ENCODE peak calls at places on chromosomes 3 and 15, in eight cellular contexts. One of them, this sample, is unnamed.

GRCh38 chr15:38688761-38689160 is 124.1 kb upstream of the RASGRP1 start:
- DNase-seq in hepatocyte: no peak
- DNase-seq in stimulated activated effector memory CD8-positive, alpha-beta T cell treated with anti-CD3 and anti-CD28 coated beads, Interleukin-12 subunit alpha, Interleukin-12 subunit beta, amount 100 ng/mL, for 72 hours: peak
- DNase-seq in Calu3: no peak
- DNase-seq in NCI-H2081 treated with DMSO at 0.1 percent for 48 hours: no peak
- DNase-seq in T-helper 22 cell: peak
- DNase-seq in foreskin fibroblast: no peak
- DNase-seq in NCI-H524 treated with DMSO at 0.1 percent for 48 hours: no peak
- DNase-seq in this sample: no peak

GRCh38 chr3:41148901-41149300 is 50.4 kb upstream of the CTNNB1 start:
- DNase-seq in T-helper 22 cell: no peak
- DNase-seq in Calu3: no peak
- DNase-seq in hepatocyte: no peak
- DNase-seq in NCI-H524 treated with DMSO at 0.1 percent for 48 hours: no peak
- DNase-seq in NCI-H2081 treated with DMSO at 0.1 percent for 48 hours: no peak
- DNase-seq in stimulated activated effector memory CD8-positive, alpha-beta T cell treated with anti-CD3 and anti-CD28 coated beads, Interleukin-12 subunit alpha, Interleukin-12 subunit beta, amount 100 ng/mL, for 72 hours: no peak
- DNase-seq in foreskin fibroblast: no peak
- DNase-seq in this sample: no peak

GRCh38 chr3:13880811-13881156 is 913 bp upstream of the WNT7A start:
- DNase-seq in T-helper 22 cell: no peak
- DNase-seq in hepatocyte: peak
- DNase-seq in NCI-H2081 treated with DMSO at 0.1 percent for 48 hours: no peak
- DNase-seq in stimulated activated effector memory CD8-positive, alpha-beta T cell treated with anti-CD3 and anti-CD28 coated beads, Interleukin-12 subunit alpha, Interleukin-12 subunit beta, amount 100 ng/mL, for 72 hours: no peak
- DNase-seq in foreskin fibroblast: no peak
- DNase-seq in Calu3: no peak
- DNase-seq in NCI-H524 treated with DMSO at 0.1 percent for 48 hours: no peak
- DNase-seq in this sample: peak

GRCh38 chr3:27312044-27312668 is 57.0 kb downstream of the NEK10 start:
- DNase-seq in NCI-H2081 treated with DMSO at 0.1 percent for 48 hours: no peak
- DNase-seq in T-helper 22 cell: no peak
- DNase-seq in NCI-H524 treated with DMSO at 0.1 percent for 48 hours: peak
- DNase-seq in hepatocyte: peak
- DNase-seq in Calu3: peak
- DNase-seq in foreskin fibroblast: peak
- DNase-seq in stimulated activated effector memory CD8-positive, alpha-beta T cell treated with anti-CD3 and anti-CD28 coated beads, Interleukin-12 subunit alpha, Interleukin-12 subunit beta, amount 100 ng/mL, for 72 hours: no peak
- DNase-seq in this sample: no peak

GRCh38 chr3:135310317-135310716 is 515.3 kb downstream of the EPHB1 start:
- DNase-seq in NCI-H524 treated with DMSO at 0.1 percent for 48 hours: no peak
- DNase-seq in T-helper 22 cell: no peak
- DNase-seq in foreskin fibroblast: no peak
- DNase-seq in hepatocyte: peak
- DNase-seq in NCI-H2081 treated with DMSO at 0.1 percent for 48 hours: no peak
- DNase-seq in Calu3: no peak
- DNase-seq in stimulated activated effector memory CD8-positive, alpha-beta T cell treated with anti-CD3 and anti-CD28 coated beads, Interleukin-12 subunit alpha, Interleukin-12 subunit beta, amount 100 ng/mL, for 72 hours: no peak
- DNase-seq in this sample: no peak

GRCh38 chr15:57485869-57486268 is 105.8 kb upstream of the MYZAP start:
- DNase-seq in NCI-H524 treated with DMSO at 0.1 percent for 48 hours: no peak
- DNase-seq in NCI-H2081 treated with DMSO at 0.1 percent for 48 hours: no peak
- DNase-seq in hepatocyte: peak
- DNase-seq in stimulated activated effector memory CD8-positive, alpha-beta T cell treated with anti-CD3 and anti-CD28 coated beads, Interleukin-12 subunit alpha, Interleukin-12 subunit beta, amount 100 ng/mL, for 72 hours: no peak
- DNase-seq in T-helper 22 cell: no peak
- DNase-seq in foreskin fibroblast: peak
- DNase-seq in Calu3: peak
- DNase-seq in this sample: no peak

GRCh38 chr3:128378631-128379347 is 87.9 kb downstream of the DNAJB8 start:
- DNase-seq in Calu3: no peak
- DNase-seq in T-helper 22 cell: no peak
- DNase-seq in hepatocyte: peak
- DNase-seq in foreskin fibroblast: peak
- DNase-seq in stimulated activated effector memory CD8-positive, alpha-beta T cell treated with anti-CD3 and anti-CD28 coated beads, Interleukin-12 subunit alpha, Interleukin-12 subunit beta, amount 100 ng/mL, for 72 hours: no peak
- DNase-seq in NCI-H2081 treated with DMSO at 0.1 percent for 48 hours: no peak
- DNase-seq in NCI-H524 treated with DMSO at 0.1 percent for 48 hours: no peak
- DNase-seq in this sample: peak

GRCh38 chr15:50450678-50451077 is 26.5 kb downstream of the USP8 start:
- DNase-seq in NCI-H524 treated with DMSO at 0.1 percent for 48 hours: no peak
- DNase-seq in stimulated activated effector memory CD8-positive, alpha-beta T cell treated with anti-CD3 and anti-CD28 coated beads, Interleukin-12 subunit alpha, Interleukin-12 subunit beta, amount 100 ng/mL, for 72 hours: no peak
- DNase-seq in NCI-H2081 treated with DMSO at 0.1 percent for 48 hours: no peak
- DNase-seq in hepatocyte: no peak
- DNase-seq in Calu3: no peak
- DNase-seq in T-helper 22 cell: no peak
- DNase-seq in foreskin fibroblast: no peak
- DNase-seq in this sample: no peak

GRCh38 chr3:57227930-57228733 is 603 bp downstream of the APPL1 start:
- DNase-seq in T-helper 22 cell: no peak
- DNase-seq in NCI-H524 treated with DMSO at 0.1 percent for 48 hours: no peak
- DNase-seq in NCI-H2081 treated with DMSO at 0.1 percent for 48 hours: no peak
- DNase-seq in Calu3: peak
- DNase-seq in foreskin fibroblast: peak
- DNase-seq in hepatocyte: peak
- DNase-seq in stimulated activated effector memory CD8-positive, alpha-beta T cell treated with anti-CD3 and anti-CD28 coated beads, Interleukin-12 subunit alpha, Interleukin-12 subunit beta, amount 100 ng/mL, for 72 hours: peak
- DNase-seq in this sample: peak

GRCh38 chr15:83733206-83733605 is 79.3 kb downstream of the ADAMTSL3 start:
- DNase-seq in hepatocyte: no peak
- DNase-seq in NCI-H524 treated with DMSO at 0.1 percent for 48 hours: no peak
- DNase-seq in NCI-H2081 treated with DMSO at 0.1 percent for 48 hours: no peak
- DNase-seq in foreskin fibroblast: peak
- DNase-seq in T-helper 22 cell: no peak
- DNase-seq in stimulated activated effector memory CD8-positive, alpha-beta T cell treated with anti-CD3 and anti-CD28 coated beads, Interleukin-12 subunit alpha, Interleukin-12 subunit beta, amount 100 ng/mL, for 72 hours: no peak
- DNase-seq in Calu3: peak
- DNase-seq in this sample: no peak

GRCh38 chr15:58517252-58517681 is 85.5 kb downstream of the LIPC start:
- DNase-seq in hepatocyte: no peak
- DNase-seq in T-helper 22 cell: no peak
- DNase-seq in NCI-H2081 treated with DMSO at 0.1 percent for 48 hours: no peak
- DNase-seq in stimulated activated effector memory CD8-positive, alpha-beta T cell treated with anti-CD3 and anti-CD28 coated beads, Interleukin-12 subunit alpha, Interleukin-12 subunit beta, amount 100 ng/mL, for 72 hours: no peak
- DNase-seq in foreskin fibroblast: no peak
- DNase-seq in NCI-H524 treated with DMSO at 0.1 percent for 48 hours: no peak
- DNase-seq in Calu3: no peak
- DNase-seq in this sample: no peak

GRCh38 chr3:183498634-183499033 is 56.9 kb downstream of the KLHL6 start:
- DNase-seq in NCI-H524 treated with DMSO at 0.1 percent for 48 hours: no peak
- DNase-seq in NCI-H2081 treated with DMSO at 0.1 percent for 48 hours: no peak
- DNase-seq in hepatocyte: no peak
- DNase-seq in stimulated activated effector memory CD8-positive, alpha-beta T cell treated with anti-CD3 and anti-CD28 coated beads, Interleukin-12 subunit alpha, Interleukin-12 subunit beta, amount 100 ng/mL, for 72 hours: no peak
- DNase-seq in T-helper 22 cell: no peak
- DNase-seq in Calu3: no peak
- DNase-seq in foreskin fibroblast: no peak
- DNase-seq in this sample: no peak

GRCh38 chr3:14857506-14857905 is 38.7 kb downstream of the FGD5 start:
- DNase-seq in stimulated activated effector memory CD8-positive, alpha-beta T cell treated with anti-CD3 and anti-CD28 coated beads, Interleukin-12 subunit alpha, Interleukin-12 subunit beta, amount 100 ng/mL, for 72 hours: no peak
- DNase-seq in hepatocyte: no peak
- DNase-seq in Calu3: no peak
- DNase-seq in T-helper 22 cell: no peak
- DNase-seq in NCI-H524 treated with DMSO at 0.1 percent for 48 hours: no peak
- DNase-seq in NCI-H2081 treated with DMSO at 0.1 percent for 48 hours: no peak
- DNase-seq in foreskin fibroblast: no peak
- DNase-seq in this sample: no peak

GRCh38 chr15:57334257-57334656 is 42.0 kb upstream of the CGNL1 start:
- DNase-seq in hepatocyte: peak
- DNase-seq in Calu3: peak
- DNase-seq in NCI-H2081 treated with DMSO at 0.1 percent for 48 hours: no peak
- DNase-seq in NCI-H524 treated with DMSO at 0.1 percent for 48 hours: no peak
- DNase-seq in T-helper 22 cell: no peak
- DNase-seq in foreskin fibroblast: peak
- DNase-seq in stimulated activated effector memory CD8-positive, alpha-beta T cell treated with anti-CD3 and anti-CD28 coated beads, Interleukin-12 subunit alpha, Interleukin-12 subunit beta, amount 100 ng/mL, for 72 hours: no peak
- DNase-seq in this sample: no peak

GRCh38 chr3:120348065-120348980 is 831 bp downstream of the LRRC58 start:
- DNase-seq in Calu3: no peak
- DNase-seq in NCI-H524 treated with DMSO at 0.1 percent for 48 hours: peak
- DNase-seq in foreskin fibroblast: peak
- DNase-seq in NCI-H2081 treated with DMSO at 0.1 percent for 48 hours: no peak
- DNase-seq in stimulated activated effector memory CD8-positive, alpha-beta T cell treated with anti-CD3 and anti-CD28 coated beads, Interleukin-12 subunit alpha, Interleukin-12 subunit beta, amount 100 ng/mL, for 72 hours: no peak
- DNase-seq in T-helper 22 cell: no peak
- DNase-seq in hepatocyte: peak
- DNase-seq in this sample: no peak

GRCh38 chr15:67914537-67915373 is 74.9 kb upstream of the RNU6-1 start:
- DNase-seq in T-helper 22 cell: no peak
- DNase-seq in stimulated activated effector memory CD8-positive, alpha-beta T cell treated with anti-CD3 and anti-CD28 coated beads, Interleukin-12 subunit alpha, Interleukin-12 subunit beta, amount 100 ng/mL, for 72 hours: no peak
- DNase-seq in NCI-H524 treated with DMSO at 0.1 percent for 48 hours: no peak
- DNase-seq in NCI-H2081 treated with DMSO at 0.1 percent for 48 hours: no peak
- DNase-seq in foreskin fibroblast: peak
- DNase-seq in hepatocyte: peak
- DNase-seq in Calu3: peak
- DNase-seq in this sample: peak

GRCh38 chr3:12440927-12441326 is 43.4 kb upstream of the TSEN2 start:
- DNase-seq in Calu3: no peak
- DNase-seq in T-helper 22 cell: no peak
- DNase-seq in NCI-H2081 treated with DMSO at 0.1 percent for 48 hours: no peak
- DNase-seq in hepatocyte: peak
- DNase-seq in foreskin fibroblast: peak
- DNase-seq in stimulated activated effector memory CD8-positive, alpha-beta T cell treated with anti-CD3 and anti-CD28 coated beads, Interleukin-12 subunit alpha, Interleukin-12 subunit beta, amount 100 ng/mL, for 72 hours: no peak
- DNase-seq in NCI-H524 treated with DMSO at 0.1 percent for 48 hours: no peak
- DNase-seq in this sample: peak

GRCh38 chr3:141482250-141482937 is 4.4 kb upstream of the RASA2 start:
- DNase-seq in NCI-H2081 treated with DMSO at 0.1 percent for 48 hours: no peak
- DNase-seq in Calu3: peak
- DNase-seq in hepatocyte: no peak
- DNase-seq in T-helper 22 cell: no peak
- DNase-seq in NCI-H524 treated with DMSO at 0.1 percent for 48 hours: no peak
- DNase-seq in foreskin fibroblast: peak
- DNase-seq in stimulated activated effector memory CD8-positive, alpha-beta T cell treated with anti-CD3 and anti-CD28 coated beads, Interleukin-12 subunit alpha, Interleukin-12 subunit beta, amount 100 ng/mL, for 72 hours: no peak
- DNase-seq in this sample: no peak

GRCh38 chr3:78913711-78914110 is 854.1 kb downstream of the ROBO1 start:
- DNase-seq in Calu3: no peak
- DNase-seq in NCI-H524 treated with DMSO at 0.1 percent for 48 hours: peak
- DNase-seq in foreskin fibroblast: no peak
- DNase-seq in T-helper 22 cell: no peak
- DNase-seq in stimulated activated effector memory CD8-positive, alpha-beta T cell treated with anti-CD3 and anti-CD28 coated beads, Interleukin-12 subunit alpha, Interleukin-12 subunit beta, amount 100 ng/mL, for 72 hours: no peak
- DNase-seq in hepatocyte: no peak
- DNase-seq in NCI-H2081 treated with DMSO at 0.1 percent for 48 hours: no peak
- DNase-seq in this sample: no peak

GRCh38 chr15:76336254-76337046 is at the start of gene ISL2:
- DNase-seq in T-helper 22 cell: peak
- DNase-seq in Calu3: peak
- DNase-seq in hepatocyte: peak
- DNase-seq in NCI-H524 treated with DMSO at 0.1 percent for 48 hours: peak
- DNase-seq in stimulated activated effector memory CD8-positive, alpha-beta T cell treated with anti-CD3 and anti-CD28 coated beads, Interleukin-12 subunit alpha, Interleukin-12 subunit beta, amount 100 ng/mL, for 72 hours: peak
- DNase-seq in NCI-H2081 treated with DMSO at 0.1 percent for 48 hours: peak
- DNase-seq in foreskin fibroblast: peak
- DNase-seq in this sample: peak

GRCh38 chr3:62238003-62238402 is 135.3 kb downstream of the FEZF2 start:
- DNase-seq in stimulated activated effector memory CD8-positive, alpha-beta T cell treated with anti-CD3 and anti-CD28 coated beads, Interleukin-12 subunit alpha, Interleukin-12 subunit beta, amount 100 ng/mL, for 72 hours: no peak
- DNase-seq in NCI-H524 treated with DMSO at 0.1 percent for 48 hours: no peak
- DNase-seq in NCI-H2081 treated with DMSO at 0.1 percent for 48 hours: no peak
- DNase-seq in foreskin fibroblast: no peak
- DNase-seq in Calu3: no peak
- DNase-seq in hepatocyte: no peak
- DNase-seq in T-helper 22 cell: no peak
- DNase-seq in this sample: no peak

GRCh38 chr3:100157617-100158016 is 43.3 kb upstream of the FILIP1L start:
- DNase-seq in NCI-H2081 treated with DMSO at 0.1 percent for 48 hours: no peak
- DNase-seq in foreskin fibroblast: no peak
- DNase-seq in T-helper 22 cell: no peak
- DNase-seq in Calu3: no peak
- DNase-seq in stimulated activated effector memory CD8-positive, alpha-beta T cell treated with anti-CD3 and anti-CD28 coated beads, Interleukin-12 subunit alpha, Interleukin-12 subunit beta, amount 100 ng/mL, for 72 hours: no peak
- DNase-seq in hepatocyte: no peak
- DNase-seq in NCI-H524 treated with DMSO at 0.1 percent for 48 hours: no peak
- DNase-seq in this sample: no peak

GRCh38 chr15:52481915-52482314 is 46.8 kb downstream of the MYO5A start:
- DNase-seq in foreskin fibroblast: peak
- DNase-seq in NCI-H2081 treated with DMSO at 0.1 percent for 48 hours: no peak
- DNase-seq in Calu3: no peak
- DNase-seq in stimulated activated effector memory CD8-positive, alpha-beta T cell treated with anti-CD3 and anti-CD28 coated beads, Interleukin-12 subunit alpha, Interleukin-12 subunit beta, amount 100 ng/mL, for 72 hours: no peak
- DNase-seq in T-helper 22 cell: peak
- DNase-seq in NCI-H524 treated with DMSO at 0.1 percent for 48 hours: no peak
- DNase-seq in hepatocyte: no peak
- DNase-seq in this sample: no peak

GRCh38 chr15:98513428-98513991 is 134.8 kb upstream of the IGF1R start:
- DNase-seq in stimulated activated effector memory CD8-positive, alpha-beta T cell treated with anti-CD3 and anti-CD28 coated beads, Interleukin-12 subunit alpha, Interleukin-12 subunit beta, amount 100 ng/mL, for 72 hours: no peak
- DNase-seq in hepatocyte: no peak
- DNase-seq in NCI-H524 treated with DMSO at 0.1 percent for 48 hours: no peak
- DNase-seq in Calu3: no peak
- DNase-seq in NCI-H2081 treated with DMSO at 0.1 percent for 48 hours: no peak
- DNase-seq in T-helper 22 cell: no peak
- DNase-seq in foreskin fibroblast: no peak
- DNase-seq in this sample: no peak

GRCh38 chr3:41900265-41900664 is 61.6 kb downstream of the ULK4 start:
- DNase-seq in hepatocyte: no peak
- DNase-seq in foreskin fibroblast: peak
- DNase-seq in NCI-H2081 treated with DMSO at 0.1 percent for 48 hours: no peak
- DNase-seq in Calu3: no peak
- DNase-seq in T-helper 22 cell: no peak
- DNase-seq in stimulated activated effector memory CD8-positive, alpha-beta T cell treated with anti-CD3 and anti-CD28 coated beads, Interleukin-12 subunit alpha, Interleukin-12 subunit beta, amount 100 ng/mL, for 72 hours: no peak
- DNase-seq in NCI-H524 treated with DMSO at 0.1 percent for 48 hours: no peak
- DNase-seq in this sample: no peak

GRCh38 chr3:192570315-192570714 is 157.0 kb downstream of the FGF12 start:
- DNase-seq in foreskin fibroblast: no peak
- DNase-seq in stimulated activated effector memory CD8-positive, alpha-beta T cell treated with anti-CD3 and anti-CD28 coated beads, Interleukin-12 subunit alpha, Interleukin-12 subunit beta, amount 100 ng/mL, for 72 hours: no peak
- DNase-seq in NCI-H524 treated with DMSO at 0.1 percent for 48 hours: no peak
- DNase-seq in hepatocyte: no peak
- DNase-seq in Calu3: no peak
- DNase-seq in NCI-H2081 treated with DMSO at 0.1 percent for 48 hours: no peak
- DNase-seq in T-helper 22 cell: no peak
- DNase-seq in this sample: no peak

GRCh38 chr3:53227993-53228885 is 27.6 kb downstream of the TKT start:
- DNase-seq in stimulated activated effector memory CD8-positive, alpha-beta T cell treated with anti-CD3 and anti-CD28 coated beads, Interleukin-12 subunit alpha, Interleukin-12 subunit beta, amount 100 ng/mL, for 72 hours: no peak
- DNase-seq in Calu3: no peak
- DNase-seq in hepatocyte: no peak
- DNase-seq in foreskin fibroblast: no peak
- DNase-seq in NCI-H2081 treated with DMSO at 0.1 percent for 48 hours: no peak
- DNase-seq in T-helper 22 cell: no peak
- DNase-seq in NCI-H524 treated with DMSO at 0.1 percent for 48 hours: no peak
- DNase-seq in this sample: no peak

GRCh38 chr3:67719333-67719732 is 64.9 kb upstream of the SUCLG2 start:
- DNase-seq in T-helper 22 cell: no peak
- DNase-seq in foreskin fibroblast: peak
- DNase-seq in NCI-H524 treated with DMSO at 0.1 percent for 48 hours: no peak
- DNase-seq in stimulated activated effector memory CD8-positive, alpha-beta T cell treated with anti-CD3 and anti-CD28 coated beads, Interleukin-12 subunit alpha, Interleukin-12 subunit beta, amount 100 ng/mL, for 72 hours: no peak
- DNase-seq in NCI-H2081 treated with DMSO at 0.1 percent for 48 hours: no peak
- DNase-seq in Calu3: no peak
- DNase-seq in hepatocyte: no peak
- DNase-seq in this sample: no peak